ENCODE peak calls at places on chromosome 18, in six cellular contexts. N, Y, T, X, I and V are unnamed samples.

GRCh38 chr18:1092228-1092627 is 187.6 kb downstream of the ADCYAP1 start:
- DNase-seq in N (no peak), Y (no peak), T (no peak), X (no peak), I (no peak), V (no peak)

GRCh38 chr18:75376004-75376403 is 51.5 kb downstream of the SMIM21 start:
- DNase-seq in N (no peak), Y (no peak), T (no peak), X (no peak), I (no peak), V (no peak)

GRCh38 chr18:39841133-39842041 is 2113.6 kb upstream of the PIK3C3 start:
- DNase-seq in N (no peak), Y (peak; percentile 41), T (peak; percentile 78), X (peak; percentile 28), I (no peak), V (no peak)

GRCh38 chr18:80022613-80023012 is 11.6 kb upstream of the RBFA start:
- DNase-seq in N (no peak), Y (no peak), T (no peak), X (no peak), I (no peak), V (no peak)

GRCh38 chr18:44453505-44453904 is 227.2 kb upstream of the SETBP1 start:
- DNase-seq in N (no peak), Y (no peak), T (no peak), X (no peak), I (no peak), V (no peak)

GRCh38 chr18:46343940-46344372 is 239.8 kb downstream of the HAUS1 start:
- DNase-seq in N (no peak), Y (peak; percentile 38), T (no peak), X (no peak), I (peak; percentile 66), V (peak; percentile 44)

GRCh38 chr18:25464211-25464610 is 112.2 kb upstream of the ZNF521 start:
- DNase-seq in N (no peak), Y (no peak), T (no peak), X (no peak), I (no peak), V (no peak)

GRCh38 chr18:49756671-49757362 is 56.5 kb downstream of the ACAA2 start:
- DNase-seq in N (no peak), Y (no peak), T (no peak), X (no peak), I (no peak), V (no peak)

GRCh38 chr18:48408727-48409590 is at the start of gene ZBTB7C:
- DNase-seq in N (no peak), Y (peak; percentile 28), T (peak; percentile 91), X (no peak), I (peak; percentile 15), V (no peak)

GRCh38 chr18:65750421-65751144 is at the start of gene CDH7:
- DNase-seq in N (no peak), Y (no peak), T (peak; percentile 82), X (no peak), I (no peak), V (no peak)

GRCh38 chr18:2994603-2995432 is 18.1 kb downstream of the LPIN2 start:
- DNase-seq in N (no peak), Y (peak; percentile 31), T (no peak), X (no peak), I (peak; percentile 73), V (no peak)

GRCh38 chr18:5759169-5759568 is 136.2 kb downstream of the TMEM200C start:
- DNase-seq in N (no peak), Y (no peak), T (no peak), X (no peak), I (no peak), V (no peak)

GRCh38 chr18:6994719-6995430 is 122.7 kb downstream of the LAMA1 start:
- DNase-seq in N (no peak), Y (no peak), T (no peak), X (no peak), I (no peak), V (no peak)

GRCh38 chr18:53909668-53910067 is 314.8 kb downstream of the MBD2 start:
- DNase-seq in N (no peak), Y (no peak), T (no peak), X (peak; percentile 3), I (no peak), V (peak; percentile 15)

GRCh38 chr18:11112218-11112750 is 37.1 kb downstream of the PIEZO2 start:
- DNase-seq in N (no peak), Y (no peak), T (no peak), X (no peak), I (no peak), V (no peak)

GRCh38 chr18:57441395-57441794 is 6.2 kb downstream of the ONECUT2 start:
- DNase-seq in N (no peak), Y (no peak), T (peak; percentile 69), X (no peak), I (peak; percentile 67), V (no peak)

GRCh38 chr18:67001052-67001451 is 397.2 kb upstream of the CDH19 start:
- DNase-seq in N (no peak), Y (no peak), T (no peak), X (no peak), I (no peak), V (no peak)

GRCh38 chr18:48391863-48392262 is 17.3 kb downstream of the ZBTB7C start:
- DNase-seq in N (no peak), Y (no peak), T (no peak), X (no peak), I (no peak), V (no peak)

GRCh38 chr18:14942275-14942674 is 194.3 kb downstream of the ANKRD30B start:
- DNase-seq in N (no peak), Y (no peak), T (no peak), X (no peak), I (no peak), V (no peak)

GRCh38 chr18:64017870-64018269 is 48.0 kb downstream of the SERPINB8 start:
- DNase-seq in N (no peak), Y (no peak), T (no peak), X (peak; percentile 10), I (no peak), V (no peak)

GRCh38 chr18:61765097-61765496 is 127.7 kb downstream of the RNF152 start:
- DNase-seq in N (no peak), Y (no peak), T (no peak), X (no peak), I (no peak), V (no peak)

GRCh38 chr18:69880083-69880482 is 67.6 kb downstream of the CD226 start:
- DNase-seq in N (no peak), Y (no peak), T (no peak), X (no peak), I (no peak), V (no peak)

GRCh38 chr18:41966943-41967342 is 11.9 kb downstream of the PIK3C3 start:
- DNase-seq in N (no peak), Y (no peak), T (no peak), X (no peak), I (no peak), V (no peak)

GRCh38 chr18:7470503-7470902 is 96.6 kb upstream of the PTPRM start:
- DNase-seq in N (no peak), Y (no peak), T (no peak), X (no peak), I (no peak), V (no peak)

DNA sequence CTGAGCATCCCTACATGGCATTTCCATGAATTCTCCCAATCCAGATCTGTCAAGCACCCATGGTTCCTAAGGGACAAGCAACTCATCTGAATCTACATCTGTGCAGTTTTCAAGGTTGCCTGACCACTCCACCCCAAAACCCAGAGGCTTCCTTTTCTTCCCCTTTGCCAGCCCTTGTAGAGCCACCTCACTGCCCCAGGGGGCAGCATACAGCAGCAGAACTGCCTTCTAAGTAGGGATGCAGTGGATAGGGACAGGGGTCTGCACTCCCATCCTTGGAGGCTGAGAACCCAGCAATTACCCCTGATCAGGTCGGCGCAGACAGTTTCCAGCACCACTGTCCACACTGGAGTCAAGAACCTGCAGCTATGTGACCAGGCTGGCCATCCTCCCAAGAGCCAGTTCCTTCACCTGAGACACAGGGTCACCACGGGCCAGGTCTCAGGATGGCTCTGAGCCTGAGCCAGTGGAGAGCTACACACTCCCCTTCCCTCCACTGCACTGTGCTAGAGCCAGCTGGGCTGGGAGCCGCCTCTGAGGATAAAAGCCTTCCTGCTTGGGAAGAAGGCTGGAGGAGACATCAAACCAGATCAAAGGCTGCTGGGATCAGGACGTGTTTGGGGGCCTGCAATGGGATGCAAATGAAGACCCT is 283.1 kb downstream of the CELF4 start:
- DNase-seq in N (no peak), Y (no peak), T (no peak), X (peak; percentile 26), I (no peak), V (no peak)
- TF ChIP-seq CTCF in N (no peak), Y (no peak), T (no peak), X (peak; percentile 31), I (peak; percentile 49), V (peak; percentile 46)

GRCh38 chr18:12904012-12904516 is 20.0 kb upstream of the PTPN2 start:
- DNase-seq in N (no peak), Y (no peak), T (no peak), X (no peak), I (no peak), V (no peak)
- H3K4me3 ChIP-seq in N (no peak overlapping the region), Y (no peak overlapping the region), T (no peak overlapping the region), X (no peak overlapping the region), I (no peak overlapping the region), V (no peak overlapping the region)

DNA sequence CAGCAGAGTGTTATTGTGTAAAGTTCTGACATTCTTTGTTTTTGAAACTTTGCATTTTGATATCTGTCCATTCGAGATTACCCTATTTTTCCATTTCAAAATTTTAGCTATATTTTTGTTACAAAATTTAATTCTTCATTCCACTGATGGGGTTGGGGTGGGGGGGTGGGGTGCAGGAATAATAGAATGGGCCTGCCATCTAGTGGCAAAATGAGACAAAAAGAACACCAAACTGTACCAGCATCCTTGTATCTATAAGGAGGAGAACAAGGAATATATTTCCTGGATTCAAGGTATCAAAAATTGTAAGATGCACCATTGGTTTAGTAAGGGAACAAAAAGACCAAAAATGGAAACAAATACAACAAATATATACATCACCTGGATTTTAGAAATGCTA is 27.9 kb upstream of the TTR start:
- DNase-seq in N (no peak), Y (no peak), T (no peak), X (no peak), I (no peak), V (no peak)
- TF ChIP-seq CTCF in N (no peak), Y (no peak), T (no peak), X (peak; percentile 49), I (peak; percentile 31), V (no peak)

DNA sequence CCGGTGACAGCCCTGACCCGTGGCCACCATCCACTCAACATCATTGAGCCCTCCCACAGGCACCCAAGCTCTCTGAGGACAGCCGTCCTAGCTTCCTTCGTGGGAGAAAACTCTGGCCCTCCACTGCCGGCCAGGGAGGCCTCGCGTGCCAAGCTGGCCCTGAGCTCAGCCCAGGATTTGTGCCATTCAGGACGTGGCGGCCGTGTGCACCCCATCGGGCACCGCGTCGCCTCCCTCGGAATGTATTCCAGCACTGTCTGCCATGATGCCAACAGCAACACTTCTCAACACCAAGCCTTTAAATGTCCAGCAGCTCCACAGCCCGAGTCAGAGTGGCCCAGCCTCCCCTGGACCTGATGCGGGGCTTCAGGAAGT is 35.7 kb downstream of the ZNF516 start:
- DNase-seq in N (no peak), Y (no peak), T (peak; percentile 61), X (no peak), I (no peak), V (no peak)
- H3K4me3 ChIP-seq in N (no peak overlapping the region), Y (no peak overlapping the region), T (no peak overlapping the region), X (no peak overlapping the region), I (no peak overlapping the region), V (no peak overlapping the region)